ENCODE peak calls at places on chromosomes 16 and 17, in ten cellular contexts. D is neuronal stem cell, O is NCI-H2029, P is SW480, Z is NCI-H774, U is hepatocyte, A is B cell, F is HTR-8/SVneo, R is caudate nucleus, H is NCI-H187 treated with DMSO at 0.1 percent for 48 hours. C is an unnamed sample.

GRCh38 chr16:85840801-85841200 is 41.3 kb downstream of the COX4I1 start:
- DNase-seq in D (no peak), O (no peak), P (no peak), Z (no peak), U (no peak), A (no peak), F (no peak), R (no peak), H (no peak), C (no peak)

GRCh38 chr17:79633937-79634813 is 23.3 kb upstream of the RBFOX3 start:
- DNase-seq in D (no peak), O (no peak), P (no peak), Z (no peak), U (no peak), A (no peak), F (no peak), R (no peak), H (no peak), C (no peak)

GRCh38 chr17:80153004-80153403 is 6.1 kb upstream of the EIF4A3 start:
- DNase-seq in D (no peak), O (no peak), P (no peak), Z (no peak), U (no peak), A (no peak), F (no peak), R (no peak), H (no peak), C (no peak)

GRCh38 chr17:6574689-6575595 is 18.6 kb upstream of the PITPNM3 start:
- DNase-seq in D (no peak), O (no peak), P (peak; percentile 60), Z (no peak), U (no peak), A (peak; percentile 64), F (no peak), R (no peak), H (no peak), C (no peak)

GRCh38 chr16:77322757-77323156 is 112.1 kb downstream of the ADAMTS18 start:
- DNase-seq in D (no peak), O (peak; percentile 11), P (no peak), Z (peak; percentile 41), U (no peak), A (no peak), F (no peak), R (no peak), H (no peak), C (peak; percentile 46)

GRCh38 chr17:50169121-50169764 is 3.4 kb downstream of the SGCA start:
- DNase-seq in D (peak; percentile 84), O (no peak), P (peak; percentile 77), Z (peak; percentile 54), U (peak; percentile 76), A (peak; percentile 73), F (peak; percentile 73), R (peak; percentile 24), H (no peak), C (no peak)

GRCh38 chr17:81706757-81707624 is 3.8 kb downstream of the MRPL12 start:
- DNase-seq in D (no peak), O (no peak), P (no peak), Z (no peak), U (no peak), A (no peak), F (no peak), R (no peak), H (no peak), C (no peak)

GRCh38 chr16:67304006-67304405 is 22.5 kb downstream of the KCTD19 start:
- DNase-seq in D (no peak), O (no peak), P (peak; percentile 39), Z (no peak), U (no peak), A (no peak), F (no peak), R (no peak), H (no peak), C (no peak)

GRCh38 chr16:27231692-27232060 is 28.4 kb downstream of the KDM8 start:
- DNase-seq in D (no peak), O (no peak), P (no peak), Z (no peak), U (no peak), A (no peak), F (no peak), R (no peak), H (no peak), C (no peak)

GRCh38 chr16:69444873-69445517 is 20.6 kb downstream of the CYB5B start:
- DNase-seq in D (no peak), O (no peak), P (no peak), Z (no peak), U (no peak), A (no peak), F (no peak), R (no peak), H (no peak), C (no peak)

GRCh38 chr17:74691151-74691550 is 21.6 kb downstream of the CD300LF start:
- DNase-seq in D (no peak), O (no peak), P (no peak), Z (no peak), U (no peak), A (no peak), F (no peak), R (no peak), H (no peak), C (no peak)

GRCh38 chr16:17548825-17549224 is 78.1 kb upstream of the XYLT1 start:
- DNase-seq in D (no peak), O (no peak), P (no peak), Z (no peak), U (no peak), A (no peak), F (no peak), R (no peak), H (no peak), C (no peak)

GRCh38 chr16:10181196-10182162 is 749 bp downstream of the GRIN2A start:
- DNase-seq in D (peak; percentile 80), O (peak; percentile 20), P (no peak), Z (no peak), U (peak; percentile 88), A (no peak), F (peak; percentile 72), R (peak; percentile 59), H (no peak), C (no peak)

GRCh38 chr17:81020443-81020766 is 14.5 kb upstream of the BAIAP2 start:
- DNase-seq in D (no peak), O (no peak), P (no peak), Z (no peak), U (no peak), A (no peak), F (no peak), R (no peak), H (no peak), C (no peak)

GRCh38 chr16:68884391-68884790 is 41.1 kb downstream of the TANGO6 start:
- DNase-seq in D (no peak), O (no peak), P (no peak), Z (no peak), U (no peak), A (no peak), F (no peak), R (no peak), H (no peak), C (no peak)

GRCh38 chr17:72343911-72344310 is 223.1 kb downstream of the SOX9 start:
- DNase-seq in D (no peak), O (no peak), P (no peak), Z (no peak), U (no peak), A (no peak), F (no peak), R (no peak), H (no peak), C (no peak)

GRCh38 chr17:36994438-36994837 is 45.7 kb downstream of the AATF start:
- DNase-seq in D (no peak), O (no peak), P (no peak), Z (no peak), U (no peak), A (no peak), F (no peak), R (no peak), H (no peak), C (no peak)

GRCh38 chr16:745739-746138 is 4.9 kb upstream of the CIAO3 start:
- DNase-seq in D (no peak), O (no peak), P (no peak), Z (no peak), U (peak; percentile 77), A (no peak), F (no peak), R (no peak), H (no peak), C (no peak)

GRCh38 chr16:25859645-25860044 is 167.9 kb downstream of the HS3ST4 start:
- DNase-seq in D (no peak), O (no peak), P (no peak), Z (no peak), U (no peak), A (no peak), F (no peak), R (no peak), H (no peak), C (no peak)

GRCh38 chr17:76678330-76678729 is 32.4 kb downstream of the MXRA7 start:
- DNase-seq in D (no peak), O (no peak), P (peak; percentile 43), Z (no peak), U (no peak), A (no peak), F (no peak), R (no peak), H (no peak), C (no peak)

GRCh38 chr16:87382023-87382785 is 1.4 kb downstream of the FBXO31 start:
- DNase-seq in D (no peak), O (no peak), P (peak; percentile 16), Z (no peak), U (peak; percentile 28), A (no peak), F (no peak), R (no peak), H (no peak), C (no peak)

GRCh38 chr16:67246081-67246944 is 968 bp downstream of the FHOD1 start:
- DNase-seq in D (peak; percentile 78), O (peak; percentile 70), P (peak; percentile 90), Z (peak; percentile 55), U (peak; percentile 91), A (peak; percentile 50), F (peak; percentile 60), R (peak; percentile 53), H (no peak), C (no peak)

GRCh38 chr17:34670618-34671017 is 91.2 kb downstream of the TMEM132E start:
- DNase-seq in D (no peak), O (no peak), P (no peak), Z (no peak), U (no peak), A (no peak), F (no peak), R (no peak), H (no peak), C (no peak)

GRCh38 chr16:85601730-85602401 is 11.3 kb upstream of the GSE1 start:
- DNase-seq in D (no peak), O (no peak), P (no peak), Z (no peak), U (no peak), A (no peak), F (no peak), R (no peak), H (no peak), C (no peak)

GRCh38 chr16:51474414-51475091 is 323.5 kb upstream of the SALL1 start:
- DNase-seq in D (no peak), O (no peak), P (no peak), Z (no peak), U (no peak), A (no peak), F (no peak), R (no peak), H (no peak), C (no peak)

GRCh38 chr17:50129946-50130777 is at the start of gene SAMD14:
- DNase-seq in D (no peak), O (no peak), P (no peak), Z (no peak), U (peak; percentile 61), A (peak; percentile 46), F (peak; percentile 49), R (no peak), H (no peak), C (no peak)

GRCh38 chr17:77735051-77735340 is 223.5 kb upstream of the TNRC6C start:
- DNase-seq in D (no peak), O (no peak), P (no peak), Z (no peak), U (no peak), A (no peak), F (no peak), R (no peak), H (no peak), C (no peak)

GRCh38 chr17:9473716-9474115 is 101.9 kb downstream of the STX8 start:
- DNase-seq in D (no peak), O (no peak), P (no peak), Z (no peak), U (no peak), A (no peak), F (no peak), R (no peak), H (no peak), C (no peak)